ENCODE peak calls at places on chromosomes 7 and 10, in nine cellular contexts. G is IMR-90; C is CD8-positive, alpha-beta T cell; W is heart left ventricle; Z is sigmoid colon; E is SJSA1; V is PC-3; Q is upper lobe of left lung; S is uterus. K is an unnamed sample.

GRCh38 chr10:3848005-3848767 is 63.2 kb upstream of the KLF6 start:
- DNase-seq in G (peak; percentile 51), C (no peak), W (no peak), Z (no peak), E (no peak), V (no peak), Q (no peak), S (no peak), K (no peak)

GRCh38 chr10:72913287-72913686 is 19.7 kb downstream of the OIT3 start:
- DNase-seq in G (no peak), C (no peak), W (no peak), Z (no peak), E (no peak), V (no peak), Q (no peak), S (no peak), K (no peak)

GRCh38 chr7:30472771-30473392 is 5.7 kb downstream of the NOD1 start:
- DNase-seq in G (peak; percentile 70), C (no peak), W (no peak), Z (peak; percentile 52), E (no peak), V (no peak), Q (no peak), S (no peak), K (no peak)

GRCh38 chr10:21173433-21173963 is 276.4 kb upstream of the NEBL start:
- DNase-seq in G (no peak), C (no peak), W (peak; percentile 8), Z (no peak), E (no peak), V (no peak), Q (no peak), S (no peak), K (peak; percentile 58)

GRCh38 chr7:129917934-129918333 is 34.8 kb downstream of the UBE2H start:
- DNase-seq in G (no peak), C (no peak), W (no peak), Z (no peak), E (no peak), V (no peak), Q (no peak), S (no peak), K (no peak)

GRCh38 chr7:69599211-69599878 is 1.1 kb downstream of the AUTS2 start:
- DNase-seq in G (no peak), C (no peak), W (peak; percentile 12), Z (peak; percentile 67), E (no peak), V (no peak), Q (peak; percentile 88), S (peak; percentile 27), K (peak; percentile 47)

GRCh38 chr10:75234683-75235374 is 928 bp downstream of the COMTD1 start:
- DNase-seq in G (no peak), C (no peak), W (no peak), Z (peak; percentile 70), E (no peak), V (peak; percentile 35), Q (peak; percentile 91), S (peak; percentile 39), K (no peak)

GRCh38 chr7:6507906-6508305 is 43.4 kb downstream of the GRID2IP start:
- DNase-seq in G (no peak), C (no peak), W (no peak), Z (no peak), E (no peak), V (no peak), Q (no peak), S (no peak), K (no peak)

GRCh38 chr10:123553810-123554430 is 112.2 kb upstream of the GPR26 start:
- DNase-seq in G (no peak), C (no peak), W (no peak), Z (no peak), E (no peak), V (no peak), Q (no peak), S (no peak), K (no peak)

GRCh38 chr10:3748484-3748883 is 36.5 kb downstream of the KLF6 start:
- DNase-seq in G (no peak), C (no peak), W (no peak), Z (no peak), E (no peak), V (no peak), Q (no peak), S (no peak), K (no peak)

GRCh38 chr10:129959544-129960492 is 4.3 kb downstream of the EBF3 start:
- DNase-seq in G (no peak), C (no peak), W (no peak), Z (peak; percentile 53), E (no peak), V (no peak), Q (no peak), S (peak; percentile 11), K (no peak)

GRCh38 chr7:98467570-98468312 is 66.9 kb upstream of the BAIAP2L1 start:
- DNase-seq in G (no peak), C (no peak), W (no peak), Z (no peak), E (no peak), V (no peak), Q (no peak), S (no peak), K (no peak)

GRCh38 chr7:125529237-125529636 is 599.6 kb upstream of the POT1 start:
- DNase-seq in G (no peak), C (no peak), W (no peak), Z (no peak), E (no peak), V (peak; percentile 50), Q (no peak), S (no peak), K (no peak)

GRCh38 chr7:130096243-130096827 is 26.0 kb downstream of the KLHDC10 start:
- DNase-seq in G (no peak), C (no peak), W (no peak), Z (no peak), E (no peak), V (no peak), Q (no peak), S (no peak), K (no peak)

GRCh38 chr7:30911561-30911969 is at the start of gene AQP1:
- DNase-seq in G (no peak), C (no peak), W (peak; percentile 93), Z (peak; percentile 96), E (no peak), V (no peak), Q (no peak), S (peak; percentile 69), K (no peak)

GRCh38 chr10:16828114-16828568 is 10.9 kb upstream of the RSU1 start:
- DNase-seq in G (peak; percentile 83), C (peak; percentile 63), W (peak; percentile 54), Z (peak; percentile 71), E (peak; percentile 56), V (peak; percentile 74), Q (no peak), S (peak; percentile 58), K (peak; percentile 27)

GRCh38 chr7:46544396-46545008 is 623.4 kb upstream of the IGFBP3 start:
- DNase-seq in G (peak; percentile 90), C (no peak), W (no peak), Z (no peak), E (no peak), V (peak; percentile 76), Q (no peak), S (no peak), K (no peak)

GRCh38 chr10:58010076-58010475 is 257.6 kb downstream of the IPMK start:
- DNase-seq in G (no peak), C (no peak), W (no peak), Z (no peak), E (no peak), V (no peak), Q (no peak), S (no peak), K (no peak)

GRCh38 chr10:58963101-58963534 is 213.3 kb upstream of the PHYHIPL start:
- DNase-seq in G (no peak), C (no peak), W (no peak), Z (no peak), E (no peak), V (peak; percentile 42), Q (no peak), S (no peak), K (peak; percentile 44)

GRCh38 chr10:102119417-102120141 is 589 bp downstream of the LDB1 start:
- DNase-seq in G (peak; percentile 67), C (peak; percentile 50), W (peak; percentile 84), Z (peak; percentile 93), E (peak; percentile 65), V (peak; percentile 56), Q (no peak), S (peak; percentile 80), K (no peak)

GRCh38 chr10:117168135-117168674 is 29.1 kb upstream of the KCNK18 start:
- DNase-seq in G (peak; percentile 10), C (peak; percentile 70), W (peak; percentile 38), Z (peak; percentile 69), E (peak; percentile 55), V (peak; percentile 49), Q (peak; percentile 95), S (peak; percentile 41), K (peak; percentile 36)

GRCh38 chr10:116126239-116126638 is 146.8 kb downstream of the GFRA1 start:
- DNase-seq in G (no peak), C (no peak), W (no peak), Z (no peak), E (no peak), V (no peak), Q (peak; percentile 45), S (no peak), K (no peak)

GRCh38 chr10:88971668-88972067 is 18.9 kb upstream of the FAS start:
- DNase-seq in G (peak; percentile 28), C (no peak), W (no peak), Z (peak; percentile 83), E (no peak), V (no peak), Q (no peak), S (peak; percentile 40), K (no peak)
- H3K27ac ChIP-seq in G (no peak overlapping the region), C (no peak overlapping the region), W (no peak overlapping the region), Z (peak overlapping the region; percentile 85), E (no peak overlapping the region), V (no peak overlapping the region), Q (no peak overlapping the region), S (peak overlapping the region; percentile 82), K (no peak overlapping the region)

DNA sequence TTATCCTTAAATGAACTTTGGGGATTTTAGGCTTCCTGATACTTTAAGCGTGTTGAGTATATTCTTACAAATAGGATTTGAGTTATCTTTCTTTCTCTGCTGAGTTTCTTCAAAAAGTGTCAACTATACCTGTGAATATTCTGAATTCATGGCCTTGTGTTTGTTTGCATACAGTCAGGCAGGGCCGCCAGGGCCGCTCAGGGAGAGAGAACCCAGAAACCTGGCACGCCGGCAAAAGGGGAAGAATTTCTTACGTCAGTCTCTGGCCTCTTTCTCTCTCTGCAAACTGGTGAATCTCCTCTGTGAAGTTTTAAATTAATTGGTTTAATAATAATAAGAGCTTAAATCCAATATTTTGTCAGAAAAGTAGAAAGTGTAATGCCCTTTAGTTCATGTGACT is 29.3 kb upstream of the BNIP3 start:
- DNase-seq in G (no peak), C (no peak), W (peak; percentile 44), Z (peak; percentile 85), E (no peak), V (no peak), Q (no peak), S (no peak), K (no peak)
- H3K27ac ChIP-seq in G (no peak overlapping the region), C (no peak overlapping the region), W (peak overlapping the region; percentile 62), Z (peak overlapping the region; percentile 84), E (no peak overlapping the region), V (no peak overlapping the region), Q (no peak overlapping the region), S (no peak overlapping the region), K (no peak overlapping the region)

GRCh38 chr10:77926566-77927342 is at the start of gene DLG5:
- DNase-seq in G (peak; percentile 52), C (peak; percentile 13), W (peak; percentile 71), Z (peak; percentile 92), E (peak; percentile 74), V (peak; percentile 89), Q (peak; percentile 94), S (peak; percentile 79), K (peak; percentile 34)
- H3K27ac ChIP-seq in G (peak within 1 kb of the TSS; percentile 76), C (no peak within 1 kb of the TSS), W (peak within 1 kb of the TSS; percentile 67), Z (peak within 1 kb of the TSS; percentile 92), E (peak within 1 kb of the TSS; percentile 30), V (no peak within 1 kb of the TSS), Q (peak within 1 kb of the TSS; percentile 73), S (peak within 1 kb of the TSS; percentile 90), K (peak within 1 kb of the TSS; percentile 6)

GRCh38 chr7:17019106-17019505 is 137.3 kb upstream of the AGR3 start:
- DNase-seq in G (no peak), C (no peak), W (no peak), Z (no peak), E (no peak), V (no peak), Q (no peak), S (no peak), K (no peak)
- H3K27ac ChIP-seq in G (no peak overlapping the region), C (no peak overlapping the region), W (no peak overlapping the region), Z (no peak overlapping the region), E (no peak overlapping the region), V (no peak overlapping the region), Q (no peak overlapping the region), S (no peak overlapping the region), K (no peak overlapping the region)

K was measured in caudate nucleus.